ENCODE peak calls at places on chromosome X, in ten cellular contexts. Y is IMR-90; R is CD8-positive, alpha-beta memory T cell; B is AG10803; E is tibial artery; K is psoas muscle; Q is mesendoderm; X is MM.1S; C is fibroblast of pulmonary artery; J is fibroblast of mammary gland. L is an unnamed sample.

GRCh38 chrX:24298191-24298590 is 15.7 kb downstream of the SUPT20HL2 start:
- DNase-seq in Q (no peak), R (no peak), C (peak; percentile 2), Y (peak; percentile 4), X (no peak), K (no peak), E (no peak), B (no peak), J (peak; percentile 1), L (no peak)

GRCh38 chrX:47482065-47482511 is 934 bp downstream of the ZNF41 start:
- DNase-seq in K (no peak), E (no peak), Q (no peak), J (no peak), Y (no peak), C (no peak), X (no peak), R (no peak), B (no peak), L (no peak)

GRCh38 chrX:36787787-36788186 is 220.4 kb upstream of the FAM47C start:
- DNase-seq in R (no peak), Y (no peak), E (no peak), K (no peak), Q (no peak), J (no peak), X (no peak), B (no peak), C (no peak), L (no peak)

GRCh38 chrX:73913580-73913979 is 350.6 kb downstream of the CHIC1 start:
- DNase-seq in R (no peak), Q (no peak), J (peak; percentile 7), Y (peak; percentile 43), E (no peak), C (peak; percentile 68), X (no peak), K (no peak), B (no peak), L (peak; percentile 73)

GRCh38 chrX:119870626-119871131 is 854 bp downstream of the RNF113A start:
- DNase-seq in R (peak; percentile 54), K (no peak), B (peak; percentile 31), E (peak; percentile 20), X (no peak), J (no peak), Q (peak; percentile 10), C (no peak), Y (peak; percentile 23), L (peak; percentile 15)

GRCh38 chrX:71096702-71097032 is 1.0 kb downstream of the FOXO4 start:
- DNase-seq in R (no peak), K (peak; percentile 49), C (no peak), X (no peak), Q (no peak), J (no peak), B (no peak), E (no peak), Y (no peak), L (no peak)

GRCh38 chrX:152943826-152944225 is 46.0 kb downstream of the ZNF185 start:
- DNase-seq in E (no peak), B (no peak), X (no peak), Q (no peak), R (no peak), C (no peak), K (no peak), J (no peak), Y (no peak), L (no peak)

GRCh38 chrX:63784902-63785692 is at the start of gene ARHGEF9:
- DNase-seq in X (no peak), Y (no peak), Q (peak; percentile 78), J (no peak), B (peak; percentile 3), C (peak; percentile 3), K (peak; percentile 55), R (no peak), E (peak; percentile 18), L (peak; percentile 7)

GRCh38 chrX:118976599-118977340 is 2.4 kb downstream of the LONRF3 start:
- DNase-seq in B (no peak), J (no peak), E (peak; percentile 29), Y (no peak), C (no peak), K (peak; percentile 80), R (peak; percentile 47), Q (peak; percentile 21), X (no peak), L (peak; percentile 0)

GRCh38 chrX:150766351-150767044 is 73.3 kb downstream of the MTMR1 start:
- DNase-seq in J (no peak), K (no peak), X (no peak), B (no peak), C (no peak), R (no peak), Q (peak; percentile 44), Y (no peak), E (no peak), L (no peak)

GRCh38 chrX:148771440-148771839 is 271.0 kb downstream of the AFF2 start:
- DNase-seq in Y (no peak), C (peak; percentile 6), J (peak; percentile 2), R (no peak), E (no peak), Q (no peak), X (no peak), K (no peak), B (no peak), L (peak; percentile 27)

GRCh38 chrX:141176586-141177451 is at the start of gene LDOC1:
- DNase-seq in E (peak; percentile 65), Y (peak; percentile 71), X (peak; percentile 76), K (peak; percentile 80), C (peak; percentile 74), R (peak; percentile 49), Q (peak; percentile 90), J (peak; percentile 71), B (peak; percentile 64), L (peak; percentile 78)

GRCh38 chrX:133929836-133930464 is 55.4 kb downstream of the GPC3 start:
- DNase-seq in X (no peak), K (no peak), Q (no peak), C (no peak), E (no peak), J (no peak), R (no peak), B (no peak), Y (no peak), L (no peak)

GRCh38 chrX:6574762-6575161 is 39.8 kb upstream of the VCX3A start:
- DNase-seq in Q (peak; percentile 39), C (no peak), R (no peak), J (no peak), B (no peak), E (no peak), K (no peak), X (no peak), Y (no peak), L (no peak)

GRCh38 chrX:148555101-148555500 is 54.7 kb downstream of the AFF2 start:
- DNase-seq in J (no peak), X (no peak), E (no peak), R (no peak), Q (no peak), Y (no peak), K (no peak), B (no peak), C (no peak), L (no peak)

GRCh38 chrX:41148553-41148952 is 63.3 kb downstream of the USP9X start:
- DNase-seq in X (no peak), Q (no peak), C (peak; percentile 61), E (no peak), R (no peak), Y (peak; percentile 84), K (no peak), J (peak; percentile 49), B (peak; percentile 15), L (peak; percentile 64)

DNA sequence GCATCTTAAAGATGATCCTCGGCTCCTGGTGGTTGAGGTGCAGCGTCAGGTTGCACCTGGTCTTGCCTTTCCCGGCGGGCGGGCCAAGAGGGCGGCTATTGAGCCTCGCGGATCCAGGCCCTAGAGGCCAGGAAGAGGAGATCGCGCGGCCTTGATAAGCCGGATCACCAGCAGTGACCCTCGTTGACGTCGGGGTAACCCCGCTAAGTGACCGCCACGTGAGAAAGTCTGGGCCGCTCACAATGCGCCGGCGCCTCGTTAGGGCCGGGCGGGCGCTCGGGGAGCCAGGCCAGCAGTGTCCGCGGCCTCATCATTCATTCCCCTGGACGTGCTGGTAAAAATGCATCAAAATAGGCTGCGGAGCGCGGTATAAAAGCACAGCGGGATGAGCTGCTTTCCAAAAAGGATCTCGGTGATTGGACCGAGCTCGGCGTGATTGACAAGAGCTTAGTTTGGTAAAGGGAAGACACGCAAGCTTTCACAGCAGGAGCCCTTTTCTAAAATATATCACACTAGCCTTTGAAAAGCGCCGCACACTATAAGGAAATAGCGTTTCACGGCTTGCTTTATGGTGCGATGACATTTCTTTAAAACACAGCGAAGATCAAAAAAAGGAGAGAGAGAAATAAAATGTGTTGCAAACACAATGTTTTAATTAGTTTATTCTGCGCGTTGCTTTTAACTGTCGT is 15.9 kb upstream of the ZIC3 start:
- DNase-seq in C (no peak), K (no peak), Y (no peak), B (no peak), Q (peak; percentile 45), E (no peak), X (no peak), J (no peak), R (no peak), L (no peak)
- H3K4me3 ChIP-seq in C (no peak overlapping the region), K (peak overlapping the region; percentile 6), Y (no peak overlapping the region), B (no peak overlapping the region), Q (no peak overlapping the region), E (no peak overlapping the region), X (no peak overlapping the region), J (no peak overlapping the region), R (no peak overlapping the region), L (no peak overlapping the region)

GRCh38 chrX:155215443-155216178 is 649 bp upstream of the VBP1 start:
- DNase-seq in E (no peak), R (no peak), J (peak; percentile 4), X (no peak), K (no peak), Q (no peak), B (no peak), Y (no peak), C (peak; percentile 0), L (no peak)
- H3K4me3 ChIP-seq in E (peak overlapping the region; percentile 88), R (peak overlapping the region; percentile 88), J (peak overlapping the region; percentile 81), X (peak overlapping the region; percentile 74), K (peak overlapping the region; percentile 74), Q (no peak overlapping the region), B (peak overlapping the region; percentile 73), Y (peak overlapping the region; percentile 86), C (peak overlapping the region; percentile 80), L (peak overlapping the region; percentile 61)

GRCh38 chrX:136467321-136467720 is 20.4 kb upstream of the BRS3 start:
- DNase-seq in J (no peak), Q (no peak), X (no peak), R (no peak), E (no peak), C (no peak), B (no peak), Y (no peak), K (no peak), L (no peak)
- H3K4me3 ChIP-seq in J (no peak overlapping the region), Q (no peak overlapping the region), X (no peak overlapping the region), R (no peak overlapping the region), E (no peak overlapping the region), C (no peak overlapping the region), B (no peak overlapping the region), Y (no peak overlapping the region), K (no peak overlapping the region), L (no peak overlapping the region)

DNA sequence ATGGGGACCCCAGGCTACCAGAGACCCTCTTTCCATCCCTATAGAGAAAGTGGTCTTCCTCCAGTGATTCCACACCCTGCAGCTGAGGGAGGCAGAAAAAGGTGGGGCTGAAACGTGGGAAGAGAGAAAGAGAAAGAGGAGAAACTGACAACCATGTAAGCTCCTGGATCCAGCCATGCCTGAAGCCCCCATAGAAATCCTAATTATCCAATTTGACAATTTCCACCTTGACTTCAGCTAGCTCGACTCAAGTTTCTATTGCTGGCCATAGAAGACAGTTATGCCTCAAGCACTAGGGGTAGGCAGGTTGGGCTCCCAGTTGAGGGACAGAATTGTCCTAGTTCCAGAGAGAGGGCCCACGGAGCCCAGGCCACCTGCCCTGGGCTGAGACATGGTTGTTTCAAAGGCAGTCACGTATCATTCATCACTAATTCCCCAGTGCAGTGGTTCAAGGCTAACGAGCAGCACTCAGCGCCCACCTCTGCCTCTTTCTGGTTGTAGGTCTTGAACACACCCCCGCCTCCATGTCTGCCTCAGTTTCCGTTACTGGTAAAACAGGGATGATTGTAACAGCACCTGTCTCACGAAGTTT is 39.8 kb upstream of the ASMTL start:
- DNase-seq in Y (no peak), R (no peak), Q (no peak), J (no peak), X (no peak), E (no peak), C (no peak), B (no peak), K (no peak), L (no peak)
- H3K4me3 ChIP-seq in Y (no peak overlapping the region), R (no peak overlapping the region), Q (no peak overlapping the region), J (no peak overlapping the region), X (no peak overlapping the region), E (no peak overlapping the region), C (no peak overlapping the region), B (no peak overlapping the region), K (no peak overlapping the region), L (no peak overlapping the region)